ENCODE peak calls at places on chromosomes 1 and 21, in six cellular contexts. O is heart right ventricle, K is A549, D is neural crest cell, R is NCI-H1930, J is D721Med. H is an unnamed sample.

GRCh38 chr21:33640697-33641338 is 723 bp downstream of the CRYZL1 start:
- DNase-seq in J (no peak), D (no peak), O (no peak), K (peak; percentile 14), R (no peak), H (no peak)

GRCh38 chr1:29475256-29475800 is 239.0 kb downstream of the PTPRU start:
- DNase-seq in D (no peak), R (no peak), J (no peak), K (no peak), O (no peak), H (no peak)

GRCh38 chr1:116855788-116856187 is 53.9 kb upstream of the PTGFRN start:
- DNase-seq in O (no peak), D (no peak), R (no peak), J (no peak), K (no peak), H (no peak)

GRCh38 chr1:237687837-237688236 is 202.9 kb downstream of the ZP4 start:
- DNase-seq in D (no peak), J (no peak), K (no peak), O (no peak), R (no peak), H (no peak)

GRCh38 chr1:110243146-110243545 is 33.0 kb downstream of the KCNC4 start:
- DNase-seq in K (no peak), D (no peak), R (no peak), O (no peak), J (no peak), H (no peak)

GRCh38 chr21:45468051-45468970 is 63.3 kb downstream of the COL18A1 start:
- DNase-seq in J (no peak), K (no peak), D (no peak), R (no peak), O (no peak), H (no peak)

GRCh38 chr1:234973426-234974250 is 155.0 kb downstream of the TOMM20 start:
- DNase-seq in O (no peak), R (peak; percentile 76), K (no peak), D (no peak), J (no peak), H (no peak)

GRCh38 chr1:151837197-151837596 is 2.4 kb downstream of the C2CD4D start:
- DNase-seq in J (no peak), R (no peak), O (no peak), D (no peak), K (no peak), H (no peak)

GRCh38 chr1:68375919-68376318 is 73.8 kb downstream of the RPE65 start:
- DNase-seq in K (no peak), J (no peak), D (no peak), O (no peak), R (no peak), H (no peak)

GRCh38 chr21:36092676-36093075 is 22.9 kb downstream of the CBR1 start:
- DNase-seq in K (no peak), D (no peak), J (no peak), O (no peak), R (no peak), H (no peak)

GRCh38 chr1:151976868-151977267 is 16.8 kb downstream of the S100A10 start:
- DNase-seq in D (no peak), J (no peak), K (peak; percentile 62), O (no peak), R (no peak), H (no peak)

GRCh38 chr1:46246548-46247432 is 773 bp upstream of the RAD54L start:
- DNase-seq in O (no peak), D (no peak), R (peak; percentile 59), K (no peak), J (peak; percentile 96), H (peak; percentile 96)